ENCODE peak calls at places on chromosome 5, in seven cellular contexts. F is heart left ventricle, H is GM23338, O is fibroblast of lung, M is Panc1, V is A549, C is H9. Z is an unnamed sample.

GRCh38 chr5:30866142-30866541 is 327.3 kb upstream of the CDH6 start:
- DNase-seq in F (no peak), H (no peak), O (no peak), M (no peak), V (no peak), C (no peak), Z (no peak)

GRCh38 chr5:463952-464351 is 21.0 kb downstream of the EXOC3 start:
- DNase-seq in F (no peak), H (no peak), O (no peak), M (no peak), V (no peak), C (no peak), Z (peak; percentile 3)

GRCh38 chr5:132370241-132370820 is 821 bp downstream of the SLC22A5 start:
- DNase-seq in F (no peak), H (peak; percentile 21), O (no peak), M (no peak), V (no peak), C (no peak), Z (no peak)

GRCh38 chr5:89338935-89339334 is 456.0 kb upstream of the MEF2C start:
- DNase-seq in F (no peak), H (no peak), O (peak; percentile 73), M (no peak), V (no peak), C (no peak), Z (no peak)

GRCh38 chr5:132777209-132778069 is at the start of gene SEPTIN8:
- DNase-seq in F (peak; percentile 70), H (peak; percentile 64), O (peak; percentile 40), M (no peak), V (peak; percentile 70), C (peak; percentile 53), Z (peak; percentile 50)

GRCh38 chr5:135008981-135009735 is 24.9 kb downstream of the PITX1 start:
- DNase-seq in F (no peak), H (no peak), O (no peak), M (no peak), V (no peak), C (peak; percentile 27), Z (no peak)

GRCh38 chr5:175115831-175116230 is 328.2 kb downstream of the DRD1 start:
- DNase-seq in F (no peak), H (no peak), O (no peak), M (no peak), V (no peak), C (no peak), Z (no peak)

GRCh38 chr5:957730-958485 is 50.7 kb upstream of the NKD2 start:
- DNase-seq in F (no peak), H (no peak), O (no peak), M (no peak), V (no peak), C (no peak), Z (peak; percentile 3)

GRCh38 chr5:90621848-90622247 is 63.3 kb downstream of the ADGRV1 start:
- DNase-seq in F (no peak), H (no peak), O (no peak), M (no peak), V (no peak), C (no peak), Z (no peak)

DNA sequence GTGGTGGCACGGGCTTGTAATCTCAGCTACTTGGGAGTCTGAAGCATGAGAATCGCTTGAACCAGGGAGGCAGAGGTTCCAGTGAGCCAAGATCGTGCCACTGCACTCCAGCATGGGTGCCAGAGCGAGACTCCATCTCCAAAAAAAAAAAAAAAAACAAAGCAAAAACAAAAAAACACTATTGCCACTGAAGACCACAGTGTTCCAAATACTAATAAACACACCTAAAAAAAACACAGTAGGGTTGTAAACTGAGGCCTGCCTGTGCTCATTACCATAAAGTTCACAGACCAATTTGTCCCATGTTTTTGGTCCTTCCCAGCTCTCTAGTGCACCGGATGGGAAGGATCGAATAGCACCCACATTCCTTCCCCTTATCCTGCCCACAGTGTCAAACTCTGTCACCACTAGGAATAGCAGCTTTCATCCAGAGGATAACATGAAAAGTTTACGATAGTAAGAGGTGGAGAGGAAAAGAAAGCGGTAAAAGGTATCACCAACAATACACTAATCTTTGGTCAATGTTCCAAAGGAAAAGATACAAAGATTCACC is 49.2 kb downstream of the MYO10 start:
- DNase-seq in F (no peak), H (no peak), O (no peak), M (no peak), V (no peak), C (no peak), Z (no peak)
- H3K4me1 ChIP-seq in F (no peaks in the 10 kb centered on the region), H (peaks cover 37% of the 10 kb centered on the region), O (peaks cover 19% of the 10 kb centered on the region), M (peaks cover 75% of the 10 kb centered on the region), V (peaks cover 95% of the 10 kb centered on the region), C (peaks cover 3% of the 10 kb centered on the region), Z (peaks cover 10% of the 10 kb centered on the region)

GRCh38 chr5:39215857-39216256 is 3.5 kb downstream of the FYB1 start:
- DNase-seq in F (no peak), H (no peak), O (no peak), M (no peak), V (no peak), C (no peak), Z (no peak)

GRCh38 chr5:39211773-39212172 is 7.6 kb downstream of the FYB1 start:
- DNase-seq in F (no peak), H (no peak), O (no peak), M (no peak), V (no peak), C (no peak), Z (no peak)

GRCh38 chr5:39214912-39215709 is 4.3 kb downstream of the FYB1 start:
- DNase-seq in F (no peak), H (no peak), O (no peak), M (no peak), V (no peak), C (no peak), Z (no peak)

GRCh38 chr5:39216621-39217020 is 2.7 kb downstream of the FYB1 start:
- DNase-seq in F (no peak), H (no peak), O (no peak), M (no peak), V (no peak), C (no peak), Z (no peak)

GRCh38 chr5:39213437-39214207 is 5.7 kb downstream of the FYB1 start:
- DNase-seq in F (no peak), H (no peak), O (no peak), M (no peak), V (no peak), C (no peak), Z (no peak)
- H3K4me1 ChIP-seq in F (no peaks in the 10 kb centered on the region), H (no peaks in the 10 kb centered on the region), O (no peaks in the 10 kb centered on the region), M (no peaks in the 10 kb centered on the region), V (peaks cover 7% of the 10 kb centered on the region), C (no peaks in the 10 kb centered on the region), Z (no peaks in the 10 kb centered on the region)

DNA sequence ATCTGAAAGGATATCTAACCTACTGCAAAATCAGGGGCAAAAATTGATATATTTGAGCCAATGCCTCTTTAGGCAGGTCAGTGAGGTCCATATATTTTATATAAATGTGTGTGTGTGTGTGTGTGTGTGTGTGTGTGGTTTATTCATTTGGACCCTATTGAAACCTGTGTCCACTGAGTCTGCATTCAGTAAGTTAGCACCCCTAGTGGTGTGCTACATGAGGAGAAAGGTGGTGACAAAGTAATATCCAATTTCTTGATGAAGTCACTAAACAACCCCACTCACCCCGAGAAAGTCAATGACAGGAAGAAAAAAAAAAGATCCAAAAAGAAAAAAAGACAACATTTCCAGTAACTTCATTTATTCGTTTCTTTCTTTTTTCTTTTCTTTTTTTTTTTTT is 4.1 kb downstream of the FBXW11 start:
- DNase-seq in F (no peak), H (peak; percentile 51), O (peak; percentile 23), M (no peak), V (peak; percentile 36), C (no peak), Z (no peak)
- H3K4me1 ChIP-seq in F (peaks cover 4% of the 10 kb centered on the region), H (peaks cover 77% of the 10 kb centered on the region), O (peaks cover 3% of the 10 kb centered on the region), M (peaks cover 45% of the 10 kb centered on the region), V (peaks cover 29% of the 10 kb centered on the region), C (peaks cover 5% of the 10 kb centered on the region), Z (peaks cover 79% of the 10 kb centered on the region)

GRCh38 chr5:140213370-140213983 is 38.5 kb downstream of the CYSTM1 start:
- DNase-seq in F (no peak), H (no peak), O (no peak), M (no peak), V (no peak), C (no peak), Z (no peak)

GRCh38 chr5:140217299-140218026 is 42.5 kb downstream of the CYSTM1 start:
- DNase-seq in F (no peak), H (no peak), O (no peak), M (no peak), V (no peak), C (no peak), Z (no peak)

GRCh38 chr5:140214831-140215230 is 39.8 kb downstream of the CYSTM1 start:
- DNase-seq in F (no peak), H (no peak), O (peak; percentile 87), M (no peak), V (no peak), C (no peak), Z (no peak)

GRCh38 chr5:140219068-140219971 is 44.3 kb downstream of the CYSTM1 start:
- DNase-seq in F (no peak), H (no peak), O (no peak), M (no peak), V (no peak), C (no peak), Z (no peak)

GRCh38 chr5:140216468-140217074 is 41.6 kb downstream of the CYSTM1 start:
- DNase-seq in F (no peak), H (no peak), O (no peak), M (no peak), V (no peak), C (no peak), Z (no peak)
- H3K4me1 ChIP-seq in F (no peaks in the 10 kb centered on the region), H (no peaks in the 10 kb centered on the region), O (peaks cover 14% of the 10 kb centered on the region), M (peaks cover 12% of the 10 kb centered on the region), V (peaks cover 38% of the 10 kb centered on the region), C (no peaks in the 10 kb centered on the region), Z (peaks cover 45% of the 10 kb centered on the region)

DNA sequence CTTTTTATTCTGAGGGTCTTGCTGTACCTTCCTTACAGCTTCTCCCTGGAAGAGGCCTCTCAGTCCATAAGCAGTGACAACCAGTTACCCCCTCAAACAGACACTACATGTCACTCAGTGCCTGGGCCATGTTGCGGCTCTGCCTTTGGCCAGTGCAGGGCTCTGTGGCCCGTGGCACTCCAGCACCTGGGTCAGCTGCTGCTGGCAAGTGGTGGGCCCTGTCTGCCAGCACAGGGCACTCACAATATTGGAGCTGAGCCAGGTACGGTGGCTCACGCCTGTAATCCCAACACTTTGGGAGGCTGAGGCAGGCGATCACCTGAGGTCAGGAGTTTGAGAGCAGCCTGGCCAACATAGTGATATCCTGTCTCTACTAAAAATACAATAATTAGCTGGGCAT is 24.2 kb downstream of the DAP start:
- DNase-seq in F (no peak), H (no peak), O (no peak), M (no peak), V (no peak), C (no peak), Z (no peak)
- H3K4me1 ChIP-seq in F (no peaks in the 10 kb centered on the region), H (no peaks in the 10 kb centered on the region), O (no peaks in the 10 kb centered on the region), M (no peaks in the 10 kb centered on the region), V (no peaks in the 10 kb centered on the region), C (no peaks in the 10 kb centered on the region), Z (no peaks in the 10 kb centered on the region)

DNA sequence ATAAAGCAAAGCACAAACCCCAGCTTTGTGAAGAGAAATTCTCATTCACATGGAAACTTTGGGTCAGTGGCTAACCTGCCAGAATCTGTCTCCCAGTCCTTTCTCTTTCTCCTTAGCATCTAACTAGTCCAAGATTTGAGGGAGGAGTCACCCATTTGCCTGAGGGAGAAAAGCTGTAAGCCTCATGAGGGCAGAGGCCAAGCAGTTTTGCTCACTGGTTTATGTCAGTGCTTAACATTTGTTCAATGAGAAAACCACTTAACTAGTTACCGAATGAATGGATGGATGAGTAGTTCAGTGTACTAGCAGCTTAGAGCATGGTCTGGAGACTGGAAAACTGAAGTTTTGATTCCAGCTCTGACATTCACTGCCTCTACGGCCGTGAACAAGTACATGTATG is 36.0 kb downstream of the ADAM19 start:
- DNase-seq in F (no peak), H (no peak), O (peak; percentile 39), M (no peak), V (no peak), C (no peak), Z (no peak)
- H3K4me1 ChIP-seq in F (no peaks in the 10 kb centered on the region), H (peaks cover 4% of the 10 kb centered on the region), O (peaks cover 35% of the 10 kb centered on the region), M (no peaks in the 10 kb centered on the region), V (peaks cover 2% of the 10 kb centered on the region), C (peaks cover 3% of the 10 kb centered on the region), Z (peaks cover 88% of the 10 kb centered on the region)